ENCODE peak calls at places on chromosomes 3 and 15, in four cellular contexts. M, G, R and N are unnamed samples.

GRCh38 chr15:89576417-89576773 is 1.1 kb downstream of the TICRR start:
- DNase-seq in M (no peak), G (no peak), R (no peak), N (no peak)

GRCh38 chr3:159252772-159253384 is 451.0 kb downstream of the MFSD1 start:
- DNase-seq in M (no peak), G (no peak), R (no peak), N (no peak)

GRCh38 chr15:26179906-26180305 is 316.8 kb upstream of the ATP10A start:
- DNase-seq in M (peak), G (no peak), R (no peak), N (peak)

GRCh38 chr15:96349933-96350292 is 19.4 kb downstream of the NR2F2 start:
- DNase-seq in M (no peak), G (no peak), R (no peak), N (no peak)

GRCh38 chr15:89806217-89806564 is 8.5 kb downstream of the ANPEP start:
- DNase-seq in M (no peak), G (no peak), R (no peak), N (no peak)

GRCh38 chr15:89492934-89493631 is 3.3 kb downstream of the RHCG start:
- DNase-seq in M (no peak), G (no peak), R (no peak), N (no peak)

GRCh38 chr3:27253831-27254230 is 115.4 kb downstream of the NEK10 start:
- DNase-seq in M (peak), G (peak), R (no peak), N (no peak)

GRCh38 chr3:31848921-31849320 is 132.1 kb downstream of the OSBPL10 start:
- DNase-seq in M (no peak), G (no peak), R (no peak), N (no peak)

GRCh38 chr3:105526349-105527111 is 159.8 kb downstream of the ALCAM start:
- DNase-seq in M (no peak), G (no peak), R (no peak), N (no peak)

GRCh38 chr3:39638286-39638685 is 170.8 kb downstream of the MOBP start:
- DNase-seq in M (no peak), G (no peak), R (no peak), N (no peak)

GRCh38 chr15:43511012-43511885 is 6.2 kb upstream of the MAP1A start:
- DNase-seq in M (peak), G (no peak), R (no peak), N (no peak)

GRCh38 chr15:25247418-25248030 is 191.3 kb downstream of the UBE3A start:
- DNase-seq in M (no peak), G (no peak), R (no peak), N (no peak)

GRCh38 chr3:135706758-135707375 is 258.7 kb upstream of the PPP2R3A start:
- DNase-seq in M (no peak), G (no peak), R (no peak), N (no peak)

GRCh38 chr15:101504373-101504772 is 14.9 kb upstream of the PCSK6 start:
- DNase-seq in M (no peak), G (no peak), R (no peak), N (no peak)

GRCh38 chr3:149501524-149501923 is 27.0 kb downstream of the TM4SF4 start:
- DNase-seq in M (no peak), G (no peak), R (no peak), N (no peak)

GRCh38 chr15:55618396-55618795 is 30.3 kb upstream of the PYGO1 start:
- DNase-seq in M (no peak), G (no peak), R (no peak), N (no peak)

GRCh38 chr3:186277268-186277909 is 84.6 kb downstream of the DGKG start:
- DNase-seq in M (peak), G (no peak), R (no peak), N (no peak)

GRCh38 chr3:144989756-144990155 is 1018.1 kb downstream of the DIPK2A start:
- DNase-seq in M (no peak), G (no peak), R (no peak), N (no peak)

GRCh38 chr3:72848703-72849081 is 447 bp upstream of the SHQ1 start:
- DNase-seq in M (peak), G (no peak), R (no peak), N (no peak)

GRCh38 chr3:108103971-108104797 is 13.4 kb upstream of the CD47 start:
- DNase-seq in M (no peak), G (no peak), R (no peak), N (peak)

GRCh38 chr15:88241060-88241459 is 15.5 kb downstream of the NTRK3 start:
- DNase-seq in M (peak), G (no peak), R (no peak), N (no peak)

GRCh38 chr3:61439116-61439459 is 122.3 kb upstream of the PTPRG start:
- DNase-seq in M (no peak), G (no peak), R (no peak), N (no peak)

GRCh38 chr3:189824629-189825312 is 193.6 kb downstream of the TP63 start:
- DNase-seq in M (no peak), G (no peak), R (no peak), N (no peak)

GRCh38 chr3:13040381-13041074 is 32.7 kb downstream of the IQSEC1 start:
- DNase-seq in M (peak), G (no peak), R (no peak), N (no peak)

GRCh38 chr3:151214459-151214858 is 11.4 kb upstream of the GPR171 start:
- DNase-seq in M (no peak), G (no peak), R (no peak), N (no peak)

GRCh38 chr3:174442317-174442682 is 416.8 kb upstream of the NAALADL2 start:
- DNase-seq in M (no peak), G (no peak), R (no peak), N (no peak)

GRCh38 chr3:173135059-173135458 is 6.0 kb downstream of the SPATA16 start:
- DNase-seq in M (no peak), G (no peak), R (no peak), N (no peak)

DNA sequence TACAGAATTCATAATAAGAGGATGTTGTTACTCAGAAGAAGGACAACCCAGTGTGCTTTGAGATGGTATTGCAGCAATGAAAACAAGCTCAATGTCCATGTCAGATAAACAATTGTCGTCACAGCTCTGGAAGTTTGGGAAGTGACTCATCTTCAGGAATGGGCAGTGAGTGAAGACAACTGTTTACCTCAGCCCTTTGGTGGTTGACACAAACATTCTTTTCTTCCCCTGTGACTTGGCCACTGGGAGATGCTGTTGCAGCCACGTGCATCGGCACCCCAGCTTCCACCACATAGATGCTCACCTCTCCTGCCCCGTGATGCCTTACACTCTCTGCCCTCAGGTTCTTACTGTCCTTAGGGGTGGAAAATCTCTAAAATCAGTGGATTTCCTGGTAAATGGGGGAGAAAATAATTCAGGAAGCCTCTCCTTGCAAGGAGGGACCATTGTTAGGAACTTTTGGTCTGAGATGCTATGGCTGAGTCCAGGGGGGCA is 114.1 kb upstream of the GALNT15 start:
- DNase-seq in M (no peak), G (no peak), R (peak), N (no peak)
- TF ChIP-seq CTCF in M (no peak), G (no peak), R (peak), N (no peak)

GRCh38 chr3:126212629-126213375 is 32.4 kb upstream of the ALDH1L1 start:
- DNase-seq in M (peak), G (peak), R (peak), N (peak)
- H3K4me3 ChIP-seq in M (peak), G (peak), R (peak), N (peak)

GRCh38 chr3:55549172-55549571 is 62.1 kb upstream of the WNT5A start:
- DNase-seq in M (no peak), G (no peak), R (no peak), N (no peak)
- TF ChIP-seq CTCF in M (peak), G (no peak), R (no peak), N (peak)

GRCh38 chr15:92092391-92092790 is 238.9 kb downstream of the SLCO3A1 start:
- DNase-seq in M (no peak), G (no peak), R (no peak), N (no peak)
- H3K4me3 ChIP-seq in M (no peak), G (no peak), R (no peak), N (no peak)